ENCODE peak calls at places on chromosomes 1 and 21, in five cellular contexts. One of them, this sample, is unnamed. For H3K9me3, the result is how much of the 10 kb centered on the place peaks cover.

GRCh38 chr1:16138772-16139221 is 17.1 kb downstream of the EPHA2 start:
- DNase-seq in suprapubic skin: no peak
- DNase-seq in K562: no peak
- DNase-seq in stomach: no peak
- DNase-seq in esophagus muscularis mucosa: no peak
- DNase-seq in this sample: no peak

GRCh38 chr1:58883037-58883887 is 99.4 kb upstream of the JUN start:
- DNase-seq in suprapubic skin: peak
- DNase-seq in K562: peak
- DNase-seq in stomach: peak
- DNase-seq in esophagus muscularis mucosa: no peak
- DNase-seq in this sample: peak

GRCh38 chr21:32424674-32425073 is 12.2 kb downstream of the EVA1C start:
- DNase-seq in suprapubic skin: no peak
- DNase-seq in K562: no peak
- DNase-seq in stomach: no peak
- DNase-seq in esophagus muscularis mucosa: no peak
- DNase-seq in this sample: no peak

GRCh38 chr1:77888071-77888428 is 374 bp upstream of the NEXN start:
- DNase-seq in suprapubic skin: no peak
- DNase-seq in K562: no peak
- DNase-seq in stomach: no peak
- DNase-seq in esophagus muscularis mucosa: no peak
- DNase-seq in this sample: no peak

GRCh38 chr1:10724052-10724494 is 72.4 kb downstream of the CASZ1 start:
- DNase-seq in suprapubic skin: no peak
- DNase-seq in K562: no peak
- DNase-seq in stomach: peak
- DNase-seq in esophagus muscularis mucosa: no peak
- DNase-seq in this sample: peak

GRCh38 chr21:36100971-36101641 is 31.3 kb downstream of the CBR1 start:
- DNase-seq in suprapubic skin: no peak
- DNase-seq in K562: no peak
- DNase-seq in stomach: no peak
- DNase-seq in esophagus muscularis mucosa: no peak
- DNase-seq in this sample: no peak

GRCh38 chr1:16174886-16175598 is 19.2 kb upstream of the EPHA2 start:
- DNase-seq in suprapubic skin: no peak
- DNase-seq in K562: no peak
- DNase-seq in stomach: no peak
- DNase-seq in esophagus muscularis mucosa: no peak
- DNase-seq in this sample: no peak

GRCh38 chr1:150474869-150475268 is 12.3 kb upstream of the TARS2 start:
- DNase-seq in suprapubic skin: no peak
- DNase-seq in K562: no peak
- DNase-seq in stomach: no peak
- DNase-seq in esophagus muscularis mucosa: no peak
- DNase-seq in this sample: no peak

GRCh38 chr21:38945536-38946245 is 140.0 kb downstream of the ETS2 start:
- DNase-seq in suprapubic skin: no peak
- DNase-seq in K562: no peak
- DNase-seq in stomach: no peak
- DNase-seq in esophagus muscularis mucosa: no peak
- DNase-seq in this sample: no peak

GRCh38 chr1:110585426-110585825 is 20.7 kb downstream of the KCNA2 start:
- DNase-seq in suprapubic skin: no peak
- DNase-seq in K562: no peak
- DNase-seq in stomach: peak
- DNase-seq in esophagus muscularis mucosa: no peak
- DNase-seq in this sample: no peak
- H3K9me3 ChIP-seq in suprapubic skin: under half
- H3K9me3 ChIP-seq in K562: under half
- H3K9me3 ChIP-seq in stomach: under half
- H3K9me3 ChIP-seq in esophagus muscularis mucosa: under half
- H3K9me3 ChIP-seq in this sample: under half

GRCh38 chr21:45541221-45542039 is 810 bp downstream of the SLC19A1 start:
- DNase-seq in suprapubic skin: peak
- DNase-seq in K562: peak
- DNase-seq in stomach: peak
- DNase-seq in esophagus muscularis mucosa: no peak
- DNase-seq in this sample: peak
- TF ChIP-seq POLR2AphosphoS5 in suprapubic skin: no peak
- TF ChIP-seq POLR2AphosphoS5 in K562: peak
- TF ChIP-seq POLR2AphosphoS5 in stomach: peak
- TF ChIP-seq POLR2AphosphoS5 in esophagus muscularis mucosa: peak
- TF ChIP-seq POLR2AphosphoS5 in this sample: peak

DNA sequence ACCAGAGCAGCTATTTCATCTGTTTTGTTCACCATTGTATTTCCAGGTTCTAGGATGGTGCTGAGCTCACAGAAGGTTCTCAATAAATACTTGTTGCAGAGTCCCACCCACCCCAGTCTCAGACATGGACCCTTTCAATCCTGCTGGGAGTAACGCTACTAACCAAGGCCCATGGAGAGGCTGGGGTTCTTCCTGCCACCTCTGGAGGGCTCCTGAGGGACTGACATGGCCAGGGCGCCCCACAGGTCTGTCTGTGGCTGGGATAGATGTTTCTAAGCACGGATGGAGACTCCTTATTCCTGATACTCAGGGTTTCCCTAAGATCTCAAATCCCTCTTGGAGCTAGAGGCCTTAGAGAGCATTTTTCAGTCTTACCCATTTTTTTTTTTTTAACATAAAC is 87.4 kb downstream of the EPHB2 start:
- DNase-seq in suprapubic skin: no peak
- DNase-seq in K562: no peak
- DNase-seq in stomach: no peak
- DNase-seq in esophagus muscularis mucosa: no peak
- DNase-seq in this sample: no peak
- H3K9me3 ChIP-seq in suprapubic skin: under half
- H3K9me3 ChIP-seq in K562: under half
- H3K9me3 ChIP-seq in stomach: under half
- H3K9me3 ChIP-seq in esophagus muscularis mucosa: under half
- H3K9me3 ChIP-seq in this sample: under half

GRCh38 chr1:176656257-176656995 is 193.5 kb downstream of the PAPPA2 start:
- DNase-seq in suprapubic skin: no peak
- DNase-seq in K562: no peak
- DNase-seq in stomach: no peak
- DNase-seq in esophagus muscularis mucosa: no peak
- DNase-seq in this sample: no peak
- TF ChIP-seq POLR2AphosphoS5 in suprapubic skin: no peak
- TF ChIP-seq POLR2AphosphoS5 in K562: no peak
- TF ChIP-seq POLR2AphosphoS5 in stomach: no peak
- TF ChIP-seq POLR2AphosphoS5 in esophagus muscularis mucosa: peak
- TF ChIP-seq POLR2AphosphoS5 in this sample: no peak

GRCh38 chr1:29785554-29785953 is 549.2 kb downstream of the PTPRU start:
- DNase-seq in suprapubic skin: no peak
- DNase-seq in K562: no peak
- DNase-seq in stomach: no peak
- DNase-seq in esophagus muscularis mucosa: no peak
- DNase-seq in this sample: no peak
- H3K9me3 ChIP-seq in suprapubic skin: under half
- H3K9me3 ChIP-seq in K562: under half
- H3K9me3 ChIP-seq in stomach: under half
- H3K9me3 ChIP-seq in esophagus muscularis mucosa: under half
- H3K9me3 ChIP-seq in this sample: under half

DNA sequence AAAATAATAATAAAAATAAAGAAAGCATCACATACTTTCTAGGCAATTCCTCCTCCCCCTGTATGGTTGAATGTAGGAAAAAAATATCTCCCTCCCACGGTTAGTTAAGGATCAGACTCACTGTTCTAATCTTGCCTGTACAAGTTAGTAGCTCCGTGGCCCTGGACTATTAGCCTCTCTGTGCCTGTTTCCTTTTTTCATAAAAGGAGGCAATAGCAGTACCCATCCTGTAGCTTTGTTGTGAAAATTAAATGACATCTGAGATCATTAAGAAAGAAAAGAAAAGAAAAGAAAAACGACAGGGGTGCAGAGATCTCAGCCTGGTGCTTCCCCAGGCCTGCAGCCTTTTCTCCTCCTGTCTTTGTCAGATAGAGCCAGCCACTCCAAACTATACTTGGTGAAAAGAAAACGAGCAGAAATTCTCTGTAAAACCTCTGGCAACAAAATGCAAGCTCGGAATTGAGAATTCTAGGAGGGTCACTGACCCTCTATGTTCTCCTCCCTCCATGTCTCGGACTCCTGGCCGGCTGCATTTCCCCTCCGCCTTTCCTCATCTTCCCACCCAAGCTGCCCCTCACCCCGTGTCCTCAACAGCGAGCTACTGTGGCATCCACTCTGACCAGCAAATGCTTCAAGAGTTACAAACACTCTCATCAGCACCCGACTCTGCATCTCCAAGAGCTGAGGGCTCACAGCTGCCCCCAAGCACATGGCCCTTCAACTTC is 13.7 kb downstream of the RIPK4 start:
- DNase-seq in suprapubic skin: no peak
- DNase-seq in K562: no peak
- DNase-seq in stomach: no peak
- DNase-seq in esophagus muscularis mucosa: no peak
- DNase-seq in this sample: no peak
- TF ChIP-seq POLR2AphosphoS5 in suprapubic skin: no peak
- TF ChIP-seq POLR2AphosphoS5 in K562: no peak
- TF ChIP-seq POLR2AphosphoS5 in stomach: no peak
- TF ChIP-seq POLR2AphosphoS5 in esophagus muscularis mucosa: no peak
- TF ChIP-seq POLR2AphosphoS5 in this sample: no peak

This sample was measured in prostate gland.